ENCODE peak calls at places on chromosomes 7 and 10, in nine cellular contexts. One of them, this sample, is unnamed.

GRCh38 chr10:32982293-32982709 is 24.3 kb upstream of the ITGB1 start:
- DNase-seq in iris pigment epithelial cell: peak; percentile 91
- DNase-seq in NB4: no peak
- DNase-seq in putamen: no peak
- DNase-seq in CD8-positive, alpha-beta T cell: no peak
- DNase-seq in naive thymus-derived CD8-positive, alpha-beta T cell: no peak
- DNase-seq in EH: peak; percentile 94
- DNase-seq in HuH-7: no peak
- DNase-seq in stimulated activated naive B cell treated with anti-CD40 and anti-IgM and Interleukin-4, amounts not matched to agents 10 μg/mL and 1 μg/mL and 100 μg/mL, for 72 hours: no peak
- DNase-seq in this sample: no peak

GRCh38 chr10:25704622-25705021 is 229.4 kb upstream of the MYO3A start:
- DNase-seq in NB4: no peak
- DNase-seq in naive thymus-derived CD8-positive, alpha-beta T cell: no peak
- DNase-seq in HuH-7: no peak
- DNase-seq in iris pigment epithelial cell: no peak
- DNase-seq in CD8-positive, alpha-beta T cell: no peak
- DNase-seq in EH: no peak
- DNase-seq in putamen: no peak
- DNase-seq in stimulated activated naive B cell treated with anti-CD40 and anti-IgM and Interleukin-4, amounts not matched to agents 10 μg/mL and 1 μg/mL and 100 μg/mL, for 72 hours: no peak
- DNase-seq in this sample: peak; percentile 58

GRCh38 chr10:78433722-78434535 is 400.3 kb downstream of the RPS24 start:
- DNase-seq in EH: no peak
- DNase-seq in CD8-positive, alpha-beta T cell: no peak
- DNase-seq in naive thymus-derived CD8-positive, alpha-beta T cell: no peak
- DNase-seq in HuH-7: no peak
- DNase-seq in putamen: no peak
- DNase-seq in iris pigment epithelial cell: no peak
- DNase-seq in stimulated activated naive B cell treated with anti-CD40 and anti-IgM and Interleukin-4, amounts not matched to agents 10 μg/mL and 1 μg/mL and 100 μg/mL, for 72 hours: no peak
- DNase-seq in NB4: no peak
- DNase-seq in this sample: no peak

GRCh38 chr7:104956753-104957450 is 57.1 kb upstream of the KMT2E start:
- DNase-seq in putamen: no peak
- DNase-seq in stimulated activated naive B cell treated with anti-CD40 and anti-IgM and Interleukin-4, amounts not matched to agents 10 μg/mL and 1 μg/mL and 100 μg/mL, for 72 hours: no peak
- DNase-seq in naive thymus-derived CD8-positive, alpha-beta T cell: no peak
- DNase-seq in iris pigment epithelial cell: peak; percentile 90
- DNase-seq in NB4: peak; percentile 95
- DNase-seq in HuH-7: no peak
- DNase-seq in CD8-positive, alpha-beta T cell: no peak
- DNase-seq in EH: peak; percentile 95
- DNase-seq in this sample: no peak

GRCh38 chr7:108114117-108114841 is 15.9 kb downstream of the LAMB4 start:
- DNase-seq in NB4: peak; percentile 50
- DNase-seq in HuH-7: peak; percentile 34
- DNase-seq in iris pigment epithelial cell: no peak
- DNase-seq in EH: no peak
- DNase-seq in CD8-positive, alpha-beta T cell: no peak
- DNase-seq in naive thymus-derived CD8-positive, alpha-beta T cell: no peak
- DNase-seq in putamen: no peak
- DNase-seq in stimulated activated naive B cell treated with anti-CD40 and anti-IgM and Interleukin-4, amounts not matched to agents 10 μg/mL and 1 μg/mL and 100 μg/mL, for 72 hours: peak; percentile 14
- DNase-seq in this sample: peak; percentile 69

GRCh38 chr10:1178506-1178905 is 122.3 kb downstream of the WDR37 start:
- DNase-seq in CD8-positive, alpha-beta T cell: no peak
- DNase-seq in stimulated activated naive B cell treated with anti-CD40 and anti-IgM and Interleukin-4, amounts not matched to agents 10 μg/mL and 1 μg/mL and 100 μg/mL, for 72 hours: no peak
- DNase-seq in NB4: no peak
- DNase-seq in EH: no peak
- DNase-seq in HuH-7: no peak
- DNase-seq in naive thymus-derived CD8-positive, alpha-beta T cell: no peak
- DNase-seq in putamen: no peak
- DNase-seq in iris pigment epithelial cell: no peak
- DNase-seq in this sample: no peak

GRCh38 chr7:33903770-33904679 is 1.3 kb upstream of the BMPER start:
- DNase-seq in iris pigment epithelial cell: peak; percentile 46
- DNase-seq in EH: peak; percentile 65
- DNase-seq in NB4: no peak
- DNase-seq in putamen: peak; percentile 69
- DNase-seq in stimulated activated naive B cell treated with anti-CD40 and anti-IgM and Interleukin-4, amounts not matched to agents 10 μg/mL and 1 μg/mL and 100 μg/mL, for 72 hours: no peak
- DNase-seq in naive thymus-derived CD8-positive, alpha-beta T cell: no peak
- DNase-seq in HuH-7: peak; percentile 38
- DNase-seq in CD8-positive, alpha-beta T cell: no peak
- DNase-seq in this sample: peak; percentile 77

GRCh38 chr7:36343548-36343947 is 46.1 kb upstream of the ANLN start:
- DNase-seq in naive thymus-derived CD8-positive, alpha-beta T cell: no peak
- DNase-seq in putamen: no peak
- DNase-seq in HuH-7: no peak
- DNase-seq in NB4: no peak
- DNase-seq in EH: no peak
- DNase-seq in CD8-positive, alpha-beta T cell: no peak
- DNase-seq in stimulated activated naive B cell treated with anti-CD40 and anti-IgM and Interleukin-4, amounts not matched to agents 10 μg/mL and 1 μg/mL and 100 μg/mL, for 72 hours: no peak
- DNase-seq in iris pigment epithelial cell: no peak
- DNase-seq in this sample: no peak

GRCh38 chr7:157010588-157011332 is at the start of gene MNX1:
- DNase-seq in stimulated activated naive B cell treated with anti-CD40 and anti-IgM and Interleukin-4, amounts not matched to agents 10 μg/mL and 1 μg/mL and 100 μg/mL, for 72 hours: no peak
- DNase-seq in CD8-positive, alpha-beta T cell: peak; percentile 10
- DNase-seq in naive thymus-derived CD8-positive, alpha-beta T cell: no peak
- DNase-seq in putamen: no peak
- DNase-seq in NB4: no peak
- DNase-seq in EH: no peak
- DNase-seq in iris pigment epithelial cell: no peak
- DNase-seq in HuH-7: peak; percentile 99
- DNase-seq in this sample: peak; percentile 86

GRCh38 chr7:106252568-106252967 is 32.2 kb downstream of the NAMPT start:
- DNase-seq in CD8-positive, alpha-beta T cell: no peak
- DNase-seq in iris pigment epithelial cell: no peak
- DNase-seq in EH: no peak
- DNase-seq in stimulated activated naive B cell treated with anti-CD40 and anti-IgM and Interleukin-4, amounts not matched to agents 10 μg/mL and 1 μg/mL and 100 μg/mL, for 72 hours: no peak
- DNase-seq in NB4: no peak
- DNase-seq in putamen: no peak
- DNase-seq in HuH-7: no peak
- DNase-seq in naive thymus-derived CD8-positive, alpha-beta T cell: no peak
- DNase-seq in this sample: no peak

This sample was measured in islet precursor cell.